ENCODE peak calls at places on chromosomes 4 and X, in seven cellular contexts. B is cardiac muscle cell, S is thoracic aorta, J is ascending aorta, A is transverse colon, K is iPS DF 6.9, F is tibial artery. T is an unnamed sample. For H3K36me3 and H3K4me1, the result is how much of the 10 kb centered on the place peaks cover.

GRCh38 chr4:67922697-67923096 is 38.9 kb upstream of the TMPRSS11D start:
- DNase-seq in A (no peak), J (no peak), F (no peak), S (no peak), B (no peak), K (no peak), T (no peak)

GRCh38 chr4:65865489-65865888 is 195.2 kb upstream of the EPHA5 start:
- DNase-seq in J (no peak), F (no peak), A (no peak), B (peak), K (peak), S (no peak), T (no peak)

GRCh38 chrX:77925764-77926163 is 15.3 kb downstream of the ATP7A start:
- DNase-seq in J (no peak), A (no peak), S (no peak), K (no peak), B (no peak), F (no peak), T (no peak)

GRCh38 chr4:541271-541670 is 34.8 kb downstream of the TMEM271 start:
- DNase-seq in J (no peak), S (no peak), B (no peak), K (no peak), A (no peak), F (peak), T (peak)

GRCh38 chr4:100302061-100303026 is 112.1 kb upstream of the DDIT4L start:
- DNase-seq in J (no peak), F (no peak), B (peak), A (no peak), K (no peak), S (no peak), T (no peak)

GRCh38 chr4:40301592-40301991 is 33.5 kb upstream of the CHRNA9 start:
- DNase-seq in B (no peak), F (peak), K (no peak), A (peak), S (no peak), J (no peak), T (peak)

GRCh38 chr4:3472411-3473141 is 9.5 kb downstream of the DOK7 start:
- DNase-seq in F (peak), J (no peak), S (no peak), A (no peak), K (no peak), B (no peak), T (no peak)

GRCh38 chr4:123744664-123745290 is 348.2 kb downstream of the SPRY1 start:
- DNase-seq in A (no peak), S (no peak), K (no peak), F (peak), B (peak), J (no peak), T (no peak)

GRCh38 chrX:108397627-108398392 is 40.4 kb downstream of the COL4A6 start:
- DNase-seq in K (no peak), A (no peak), F (no peak), J (no peak), S (no peak), B (peak), T (no peak)

GRCh38 chr4:3371038-3371437 is 70.7 kb upstream of the HGFAC start:
- DNase-seq in B (peak), F (no peak), J (no peak), S (no peak), K (no peak), A (no peak), T (no peak)

GRCh38 chr4:160026720-160027119 is 923.8 kb downstream of the RAPGEF2 start:
- DNase-seq in A (no peak), F (no peak), B (peak), K (no peak), S (no peak), J (no peak), T (no peak)

GRCh38 chr4:176238157-176238608 is 30.8 kb downstream of the ASB5 start:
- DNase-seq in S (no peak), K (no peak), F (no peak), J (no peak), A (no peak), B (peak), T (no peak)

GRCh38 chr4:15665738-15666365 is 10.7 kb upstream of the FBXL5 start:
- DNase-seq in S (no peak), B (peak), A (peak), J (no peak), F (no peak), K (no peak), T (no peak)

DNA sequence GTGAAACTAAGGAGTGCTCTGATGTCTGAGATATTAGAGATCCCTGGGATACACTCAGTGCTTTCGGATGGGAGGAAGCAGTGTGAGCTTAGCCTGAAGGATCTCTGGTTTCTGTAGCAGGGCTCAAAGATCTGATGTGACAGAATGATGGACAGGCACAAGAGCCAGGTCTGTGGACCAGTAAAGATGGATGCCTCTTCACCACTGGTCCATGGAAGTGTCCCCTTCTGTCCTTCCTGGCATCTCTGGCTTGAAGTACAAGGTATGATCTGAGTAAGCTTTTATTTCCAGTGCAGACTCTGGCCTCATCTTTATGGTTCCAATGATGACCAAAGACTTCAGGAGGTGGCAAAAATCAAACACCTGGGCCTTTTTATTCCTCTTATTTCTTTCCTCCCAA is 88.1 kb downstream of the TBC1D9 start:
- DNase-seq in F (no peak), B (no peak), S (no peak), J (no peak), K (no peak), A (no peak), T (no peak)
- H3K36me3 ChIP-seq in F (under half), B (under half), S (under half), J (under half), K (under half), A (under half), T (under half)

GRCh38 chr4:163694385-163694784 is 199.9 kb downstream of the TMA16 start:
- DNase-seq in S (no peak), K (no peak), B (no peak), J (no peak), A (no peak), F (no peak), T (no peak)
- H3K27ac ChIP-seq in S (no peak), K (no peak), B (no peak), J (no peak), A (no peak), F (no peak), T (no peak)

DNA sequence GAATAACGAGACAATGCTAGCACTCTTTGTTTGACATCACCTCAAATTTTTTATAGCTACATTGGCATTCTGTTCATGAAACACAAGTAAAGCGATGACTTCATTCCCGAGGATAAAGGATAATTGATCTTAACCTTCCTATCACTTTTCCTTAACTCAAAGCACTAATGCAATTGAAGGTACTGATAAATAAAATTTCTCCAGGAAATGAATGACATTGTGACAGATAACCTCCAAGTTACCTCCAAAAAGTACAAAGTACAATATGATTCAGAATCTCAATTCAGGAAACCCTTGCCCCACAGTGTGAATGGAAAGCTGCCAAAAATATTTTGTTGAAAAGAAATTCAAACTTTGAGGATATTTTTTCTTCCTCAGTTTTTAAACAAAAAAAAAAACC is 1.8 kb downstream of the PRSS12 start:
- DNase-seq in B (no peak), A (no peak), J (no peak), F (no peak), S (no peak), K (no peak), T (no peak)
- H3K4me1 ChIP-seq in B (under half), A (under half), J (under half), F (under half), S (under half), K (under half), T (under half)

GRCh38 chrX:10117301-10117700 is 39.5 kb upstream of the CLCN4 start:
- DNase-seq in F (no peak), B (no peak), J (no peak), K (no peak), A (no peak), S (no peak), T (no peak)
- H3K36me3 ChIP-seq in F (under half), B (under half), J (under half), K (under half), A (under half), S (under half), T (under half)

DNA sequence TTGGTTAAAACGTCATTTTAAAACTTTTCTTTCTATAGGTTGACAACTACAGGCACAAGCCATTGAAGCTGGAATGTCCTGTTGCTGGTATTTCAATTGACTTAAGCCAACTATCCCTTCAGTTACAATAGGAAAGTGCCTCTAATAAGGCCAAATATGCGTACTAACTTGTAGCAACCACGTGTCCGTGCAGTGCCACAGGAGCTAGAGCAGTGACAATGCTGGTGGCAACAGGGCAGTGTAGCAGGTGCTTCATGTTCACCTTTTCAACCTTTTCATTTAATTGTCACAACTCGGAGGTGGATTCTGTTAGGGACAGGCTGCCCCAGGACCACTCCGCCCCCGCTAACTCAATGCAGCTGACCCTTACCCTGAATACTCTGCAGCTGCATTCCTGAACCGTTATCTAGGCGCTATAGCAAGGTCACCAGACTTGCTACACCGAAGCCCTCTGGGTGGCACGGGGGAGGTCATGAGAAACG is 37.7 kb downstream of the ERVMER34-1 start:
- DNase-seq in B (peak), A (no peak), S (no peak), J (no peak), K (no peak), F (no peak), T (no peak)
- H3K27ac ChIP-seq in B (peak), A (peak), S (peak), J (peak), K (no peak), F (peak), T (no peak)

DNA sequence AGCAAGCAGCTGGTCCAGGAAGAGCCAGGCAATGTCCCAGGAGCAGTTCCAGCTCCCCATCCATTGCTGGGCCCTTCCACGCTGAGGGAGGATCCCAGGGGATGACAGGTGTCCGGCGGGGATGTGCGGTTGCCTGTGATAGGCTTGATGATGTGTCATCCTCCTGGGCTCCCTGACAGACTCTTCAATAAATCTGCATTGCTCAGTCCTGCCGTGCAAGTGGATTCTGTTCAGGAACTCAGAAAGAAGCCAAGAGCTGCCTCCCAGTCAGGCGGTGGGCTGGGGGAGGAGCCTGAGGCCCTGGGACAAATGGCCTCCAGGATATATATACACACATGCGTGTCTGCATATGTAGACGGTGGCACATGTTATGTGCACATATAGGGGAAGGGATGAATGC is 28.2 kb upstream of the CRMP1 start:
- DNase-seq in B (no peak), J (peak), K (no peak), F (no peak), S (no peak), A (no peak), T (no peak)
- H3K4me1 ChIP-seq in B (under half), J (under half), K (under half), F (under half), S (under half), A (under half), T (under half)

GRCh38 chr4:47907247-47907646 is 7.1 kb downstream of the NFXL1 start:
- DNase-seq in F (no peak), J (no peak), A (no peak), B (no peak), S (no peak), K (no peak), T (no peak)
- H3K36me3 ChIP-seq in F (under half), J (under half), A (under half), B (half or more), S (under half), K (under half), T (under half)

T was measured in Peyer's patch.